ENCODE peak calls at places on chromosomes 16 and 17, in six cellular contexts. D, F, G, Z, X and N are unnamed samples.

GRCh38 chr17:80981062-80981902 is 10.4 kb upstream of the CHMP6 start:
- DNase-seq in D (no peak), F (peak; percentile 56), G (peak; percentile 29), Z (no peak), X (no peak), N (no peak)

GRCh38 chr16:27633721-27634120 is 83.8 kb downstream of the KATNIP start:
- DNase-seq in D (no peak), F (no peak), G (no peak), Z (no peak), X (no peak), N (no peak)

GRCh38 chr17:39923836-39924690 is 3.3 kb downstream of the ORMDL3 start:
- DNase-seq in D (no peak), F (no peak), G (peak; percentile 11), Z (no peak), X (no peak), N (no peak)

GRCh38 chr16:64077242-64077641 is 1044.6 kb downstream of the CDH11 start:
- DNase-seq in D (no peak), F (no peak), G (no peak), Z (no peak), X (no peak), N (no peak)

GRCh38 chr17:50266384-50267073 is 7.7 kb upstream of the TMEM92 start:
- DNase-seq in D (no peak), F (peak; percentile 81), G (peak; percentile 74), Z (no peak), X (peak; percentile 87), N (no peak)

GRCh38 chr17:48578616-48579560 is 738 bp upstream of the HOXB4 start:
- DNase-seq in D (no peak), F (no peak), G (no peak), Z (no peak), X (no peak), N (no peak)

GRCh38 chr17:70767102-70767701 is 597.9 kb downstream of the KCNJ2 start:
- DNase-seq in D (no peak), F (peak; percentile 33), G (peak; percentile 65), Z (no peak), X (peak; percentile 33), N (no peak)

GRCh38 chr17:82875418-82875856 is 35.6 kb upstream of the ZNF750 start:
- DNase-seq in D (no peak), F (no peak), G (no peak), Z (no peak), X (peak; percentile 72), N (no peak)

GRCh38 chr16:11090947-11091785 is 146.8 kb downstream of the CLEC16A start:
- DNase-seq in D (no peak), F (no peak), G (no peak), Z (no peak), X (no peak), N (no peak)

GRCh38 chr17:8488931-8489330 is 53.2 kb downstream of the NDEL1 start:
- DNase-seq in D (no peak), F (no peak), G (no peak), Z (no peak), X (no peak), N (no peak)

GRCh38 chr17:16477255-16477654 is 14.7 kb downstream of the LRRC75A start:
- DNase-seq in D (no peak), F (peak; percentile 98), G (peak; percentile 32), Z (no peak), X (no peak), N (no peak)

GRCh38 chr17:3916013-3916696 is at the start of gene P2RX1:
- DNase-seq in D (no peak), F (no peak), G (no peak), Z (peak; percentile 21), X (no peak), N (no peak)

GRCh38 chr17:65064452-65065019 is 8.0 kb upstream of the GNA13 start:
- DNase-seq in D (no peak), F (no peak), G (peak; percentile 67), Z (no peak), X (no peak), N (no peak)

GRCh38 chr17:65447823-65448222 is 113.6 kb downstream of the AXIN2 start:
- DNase-seq in D (no peak), F (no peak), G (no peak), Z (no peak), X (no peak), N (no peak)

GRCh38 chr17:9908649-9909042 is 3.6 kb upstream of the RCVRN start:
- DNase-seq in D (no peak), F (no peak), G (no peak), Z (no peak), X (no peak), N (no peak)

GRCh38 chr17:76246080-76247066 is 6.1 kb upstream of the RNF157 start:
- DNase-seq in D (no peak), F (no peak), G (no peak), Z (peak; percentile 80), X (no peak), N (no peak)

GRCh38 chr16:84756830-84757229 is 57.0 kb downstream of the USP10 start:
- DNase-seq in D (no peak), F (no peak), G (no peak), Z (no peak), X (no peak), N (no peak)

GRCh38 chr17:67800495-67800928 is 24.8 kb upstream of the BPTF start:
- DNase-seq in D (peak; percentile 59), F (peak; percentile 88), G (peak; percentile 90), Z (peak; percentile 20), X (peak; percentile 64), N (peak; percentile 29)

GRCh38 chr17:63694229-63694973 is 5.5 kb downstream of the LIMD2 start:
- DNase-seq in D (no peak), F (no peak), G (no peak), Z (no peak), X (no peak), N (no peak)

GRCh38 chr17:36768355-36768754 is 167.0 kb downstream of the MRM1 start:
- DNase-seq in D (no peak), F (peak; percentile 35), G (no peak), Z (no peak), X (no peak), N (no peak)

GRCh38 chr17:79892457-79893236 is 53.4 kb upstream of the CBX4 start:
- DNase-seq in D (no peak), F (no peak), G (peak; percentile 91), Z (no peak), X (no peak), N (no peak)

GRCh38 chr17:50499722-50500121 is 8.5 kb upstream of the MYCBPAP start:
- DNase-seq in D (no peak), F (no peak), G (no peak), Z (no peak), X (no peak), N (no peak)

GRCh38 chr16:1691276-1691675 is 13.2 kb downstream of the JPT2 start:
- DNase-seq in D (no peak), F (no peak), G (no peak), Z (no peak), X (no peak), N (no peak)

GRCh38 chr16:89360760-89361435 is 129.5 kb downstream of the ANKRD11 start:
- DNase-seq in D (no peak), F (no peak), G (no peak), Z (peak; percentile 78), X (no peak), N (peak; percentile 83)

GRCh38 chr17:2962236-2962635 is 101.2 kb downstream of the OR1D5 start:
- DNase-seq in D (no peak), F (no peak), G (no peak), Z (no peak), X (no peak), N (no peak)

GRCh38 chr17:61208301-61209098 is 191.1 kb upstream of the TBX2 start:
- DNase-seq in D (no peak), F (no peak), G (peak; percentile 83), Z (no peak), X (no peak), N (no peak)

GRCh38 chr16:70789231-70789926 is 11.6 kb downstream of the VAC14 start:
- DNase-seq in D (peak; percentile 5), F (no peak), G (no peak), Z (no peak), X (no peak), N (no peak)

GRCh38 chr17:72122002-72122310 is 1.1 kb downstream of the SOX9 start:
- DNase-seq in D (peak; percentile 44), F (no peak), G (peak; percentile 48), Z (no peak), X (peak; percentile 86), N (no peak)

GRCh38 chr16:79599256-79599836 is 1.2 kb downstream of the MAF start:
- DNase-seq in D (no peak), F (no peak), G (peak; percentile 66), Z (no peak), X (peak; percentile 76), N (no peak)

GRCh38 chr17:78486228-78486802 is 90.9 kb downstream of the DNAH17 start:
- DNase-seq in D (no peak), F (no peak), G (no peak), Z (no peak), X (no peak), N (no peak)

GRCh38 chr17:40075216-40076100 is 12.7 kb downstream of the THRA start:
- DNase-seq in D (peak; percentile 88), F (no peak), G (peak; percentile 82), Z (peak; percentile 50), X (no peak), N (peak; percentile 53)

GRCh38 chr17:2967515-2967914 is 95.9 kb downstream of the OR1D5 start:
- DNase-seq in D (no peak), F (no peak), G (no peak), Z (no peak), X (no peak), N (no peak)